ENCODE peak calls at places on chromosome 21, in seven cellular contexts. T, L, Z, S, Y, H and O are unnamed samples.

GRCh38 chr21:33109574-33110339 is 39.8 kb downstream of the OLIG1 start:
- DNase-seq in T (no peak), L (no peak), Z (no peak), S (no peak), Y (no peak), H (no peak), O (no peak)

GRCh38 chr21:41856572-41856971 is 22.6 kb downstream of the PRDM15 start:
- DNase-seq in T (no peak), L (no peak), Z (no peak), S (no peak), Y (no peak), H (no peak), O (no peak)

GRCh38 chr21:27269646-27270045 is 302.8 kb upstream of the ADAMTS5 start:
- DNase-seq in T (no peak), L (peak), Z (no peak), S (no peak), Y (no peak), H (peak), O (no peak)

GRCh38 chr21:43869486-43870325 is 4.7 kb downstream of the AGPAT3 start:
- DNase-seq in T (no peak), L (no peak), Z (no peak), S (no peak), Y (no peak), H (no peak), O (no peak)

GRCh38 chr21:33302055-33302454 is 22.7 kb upstream of the IFNAR1 start:
- DNase-seq in T (no peak), L (no peak), Z (no peak), S (no peak), Y (no peak), H (no peak), O (no peak)

GRCh38 chr21:39924577-39925308 is 57.5 kb downstream of the PCP4 start:
- DNase-seq in T (no peak), L (no peak), Z (no peak), S (no peak), Y (no peak), H (no peak), O (no peak)

GRCh38 chr21:41425954-41426655 is at the start of gene MX1:
- DNase-seq in T (peak), L (peak), Z (peak), S (peak), Y (peak), H (peak), O (peak)

GRCh38 chr21:30189763-30190162 is 23.2 kb upstream of the CLDN17 start:
- DNase-seq in T (no peak), L (no peak), Z (no peak), S (no peak), Y (no peak), H (no peak), O (no peak)

GRCh38 chr21:38958940-38959685 is 153.4 kb downstream of the ETS2 start:
- DNase-seq in T (no peak), L (peak), Z (no peak), S (no peak), Y (no peak), H (peak), O (no peak)

GRCh38 chr21:41802684-41803083 is 35.8 kb upstream of the RIPK4 start:
- DNase-seq in T (no peak), L (no peak), Z (peak), S (no peak), Y (no peak), H (peak), O (peak)

GRCh38 chr21:31349208-31349607 is 5.1 kb upstream of the TIAM1 start:
- DNase-seq in T (no peak), L (no peak), Z (no peak), S (no peak), Y (no peak), H (no peak), O (no peak)

GRCh38 chr21:41658321-41658720 is 108.5 kb downstream of the RIPK4 start:
- DNase-seq in T (no peak), L (no peak), Z (no peak), S (no peak), Y (no peak), H (no peak), O (no peak)

GRCh38 chr21:40140675-40141074 is 273.4 kb downstream of the PCP4 start:
- DNase-seq in T (no peak), L (no peak), Z (no peak), S (no peak), Y (no peak), H (no peak), O (no peak)

GRCh38 chr21:22343303-22343702 is 1345.1 kb downstream of the NCAM2 start:
- DNase-seq in T (no peak), L (no peak), Z (no peak), S (no peak), Y (no peak), H (no peak), O (no peak)

GRCh38 chr21:39575778-39576177 is 37.0 kb upstream of the B3GALT5 start:
- DNase-seq in T (no peak), L (no peak), Z (no peak), S (no peak), Y (no peak), H (no peak), O (no peak)

GRCh38 chr21:39390212-39390765 is 41.4 kb upstream of the HMGN1 start:
- DNase-seq in T (no peak), L (no peak), Z (no peak), S (no peak), Y (no peak), H (no peak), O (no peak)

GRCh38 chr21:38768385-38769071 is 37.2 kb upstream of the ETS2 start:
- DNase-seq in T (peak), L (peak), Z (no peak), S (no peak), Y (no peak), H (no peak), O (no peak)

GRCh38 chr21:42777757-42778344 is 101.5 kb downstream of the WDR4 start:
- DNase-seq in T (no peak), L (no peak), Z (no peak), S (no peak), Y (no peak), H (no peak), O (no peak)

GRCh38 chr21:39156024-39156423 is 27.2 kb downstream of the PSMG1 start:
- DNase-seq in T (no peak), L (no peak), Z (no peak), S (no peak), Y (no peak), H (no peak), O (no peak)

GRCh38 chr21:41418956-41419680 is 6.9 kb upstream of the MX1 start:
- DNase-seq in T (no peak), L (no peak), Z (no peak), S (no peak), Y (no peak), H (no peak), O (no peak)

GRCh38 chr21:42670884-42671283 is 17.5 kb downstream of the PDE9A start:
- DNase-seq in T (no peak), L (no peak), Z (no peak), S (no peak), Y (no peak), H (no peak), O (no peak)

GRCh38 chr21:39184050-39184980 is 1.1 kb upstream of the PSMG1 start:
- DNase-seq in T (no peak), L (no peak), Z (no peak), S (no peak), Y (no peak), H (no peak), O (no peak)

GRCh38 chr21:25934771-25935224 is 200.0 kb downstream of the GABPA start:
- DNase-seq in T (peak), L (peak), Z (peak), S (peak), Y (no peak), H (peak), O (peak)

GRCh38 chr21:26952274-26953066 is 14.4 kb downstream of the ADAMTS5 start:
- DNase-seq in T (no peak), L (no peak), Z (no peak), S (no peak), Y (no peak), H (no peak), O (no peak)

GRCh38 chr21:25361097-25361496 is 246.2 kb downstream of the MRPL39 start:
- DNase-seq in T (no peak), L (no peak), Z (no peak), S (no peak), Y (no peak), H (no peak), O (no peak)

GRCh38 chr21:14050121-14050520 is 160.6 kb downstream of the LIPI start:
- DNase-seq in T (no peak), L (no peak), Z (no peak), S (no peak), Y (no peak), H (no peak), O (no peak)

GRCh38 chr21:31255846-31256395 is 88.1 kb downstream of the TIAM1 start:
- DNase-seq in T (no peak), L (no peak), Z (no peak), S (no peak), Y (no peak), H (no peak), O (no peak)

GRCh38 chr21:34187935-34188334 is 114.6 kb downstream of the MRPS6 start:
- DNase-seq in T (no peak), L (no peak), Z (peak), S (no peak), Y (no peak), H (no peak), O (peak)

GRCh38 chr21:41880153-41880552 is 1.0 kb upstream of the PRDM15 start:
- DNase-seq in T (no peak), L (no peak), Z (no peak), S (no peak), Y (no peak), H (no peak), O (no peak)

GRCh38 chr21:26570203-26570602 is 2.9 kb downstream of the CYYR1 start:
- DNase-seq in T (no peak), L (no peak), Z (no peak), S (no peak), Y (no peak), H (no peak), O (no peak)

GRCh38 chr21:16956824-16957223 is 556.0 kb upstream of the CXADR start:
- DNase-seq in T (no peak), L (no peak), Z (no peak), S (no peak), Y (no peak), H (no peak), O (no peak)
- H3K4me3 ChIP-seq in T (no peak), L (no peak), Z (no peak), S (no peak), Y (no peak), H (no peak), O (no peak)

GRCh38 chr21:28834335-28835238 is 158.1 kb downstream of the LTN1 start:
- DNase-seq in T (no peak), L (no peak), Z (no peak), S (no peak), Y (no peak), H (no peak), O (no peak)
- H3K4me3 ChIP-seq in T (no peak), L (no peak), Z (no peak), S (no peak), Y (no peak), H (no peak), O (no peak)

DNA sequence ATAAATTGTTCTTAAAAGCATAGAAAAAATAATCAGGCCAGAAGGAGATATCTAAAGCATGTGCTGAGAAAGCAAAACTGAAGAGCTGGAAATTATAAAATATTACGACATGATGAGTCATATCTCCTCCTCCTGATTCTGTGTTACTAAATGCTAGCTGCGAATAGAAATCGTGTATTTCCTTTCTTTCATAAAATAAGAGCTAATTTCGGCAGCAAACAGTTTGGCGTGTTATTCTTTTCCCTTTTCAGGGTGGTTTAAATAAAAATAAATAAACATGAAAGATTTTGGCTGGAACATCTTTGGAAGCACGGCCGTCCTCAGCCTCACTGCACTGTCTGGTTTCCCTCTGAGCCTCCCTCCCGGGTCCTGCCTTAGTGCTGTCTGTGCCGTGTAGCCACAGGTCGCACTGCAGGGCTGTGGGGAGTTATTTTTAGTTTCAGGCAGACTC is 56.0 kb downstream of the ADARB1 start:
- DNase-seq in T (no peak), L (peak), Z (no peak), S (no peak), Y (no peak), H (peak), O (no peak)
- H3K4me3 ChIP-seq in T (no peak), L (peak), Z (peak), S (no peak), Y (no peak), H (peak), O (peak)

GRCh38 chr21:35477622-35478021 is 428.5 kb upstream of the RUNX1 start:
- DNase-seq in T (no peak), L (no peak), Z (no peak), S (no peak), Y (no peak), H (no peak), O (no peak)
- H3K4me3 ChIP-seq in T (no peak), L (no peak), Z (no peak), S (no peak), Y (no peak), H (no peak), O (no peak)

GRCh38 chr21:37552496-37553399 is 186.2 kb downstream of the DYRK1A start:
- DNase-seq in T (no peak), L (no peak), Z (peak), S (no peak), Y (no peak), H (peak), O (peak)

GRCh38 chr21:37551406-37552355 is 185.1 kb downstream of the DYRK1A start:
- DNase-seq in T (no peak), L (peak), Z (no peak), S (peak), Y (no peak), H (peak), O (peak)

GRCh38 chr21:37547615-37547975 is 181.0 kb downstream of the DYRK1A start:
- DNase-seq in T (no peak), L (no peak), Z (no peak), S (no peak), Y (no peak), H (no peak), O (no peak)

GRCh38 chr21:37548521-37548981 is 182.0 kb downstream of the DYRK1A start:
- DNase-seq in T (no peak), L (no peak), Z (no peak), S (no peak), Y (no peak), H (no peak), O (no peak)

DNA sequence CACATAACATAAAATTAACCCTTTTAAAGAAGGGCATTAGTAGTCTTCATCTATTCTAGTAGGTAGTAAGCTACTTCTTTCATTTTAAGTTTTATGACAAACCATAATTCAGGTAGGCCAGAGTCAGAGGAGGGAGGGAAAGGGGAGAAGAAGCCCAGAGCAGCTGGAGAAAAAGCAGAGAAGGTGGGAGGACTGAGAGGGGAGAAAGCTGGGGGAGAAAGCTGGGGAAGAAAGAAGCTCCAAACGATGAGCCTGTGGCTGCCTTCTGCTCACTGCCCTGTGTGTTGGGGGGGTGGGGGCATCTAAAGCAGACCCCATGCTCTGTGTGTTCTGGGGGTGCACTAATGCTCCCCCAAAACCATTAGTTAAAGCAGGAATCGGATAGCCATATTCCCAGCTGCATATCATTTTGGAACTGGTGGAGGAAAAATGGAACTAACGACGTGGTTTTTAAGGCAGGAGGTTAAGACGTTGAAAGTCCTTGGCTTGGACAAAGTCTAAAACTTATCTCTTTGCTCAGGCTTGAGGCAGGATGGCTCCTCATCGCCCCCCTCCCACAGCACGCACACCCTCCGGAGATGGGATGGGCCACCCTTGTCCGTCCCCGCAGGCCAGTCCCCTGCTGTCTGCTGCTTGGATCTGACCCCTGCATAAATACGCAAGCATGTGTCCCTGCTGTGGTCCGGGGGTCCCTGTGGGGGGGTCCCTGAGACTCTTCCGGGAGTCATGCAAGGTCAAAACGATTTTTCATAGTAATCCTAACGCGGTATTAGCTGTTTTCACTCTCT is 184.2 kb downstream of the DYRK1A start:
- DNase-seq in T (no peak), L (no peak), Z (no peak), S (peak), Y (no peak), H (no peak), O (no peak)
- H3K4me3 ChIP-seq in T (no peak), L (no peak), Z (no peak), S (peak), Y (no peak), H (no peak), O (peak)

GRCh38 chr21:19321688-19322087 is 918.1 kb upstream of the TMPRSS15 start:
- DNase-seq in T (no peak), L (no peak), Z (no peak), S (no peak), Y (no peak), H (no peak), O (no peak)
- H3K4me3 ChIP-seq in T (no peak), L (no peak), Z (no peak), S (no peak), Y (no peak), H (no peak), O (no peak)

GRCh38 chr21:46619846-46620245 is 15.0 kb upstream of the S100B start:
- DNase-seq in T (no peak), L (peak), Z (no peak), S (no peak), Y (no peak), H (no peak), O (no peak)
- H3K4me3 ChIP-seq in T (no peak), L (no peak), Z (no peak), S (no peak), Y (no peak), H (no peak), O (no peak)

GRCh38 chr21:44942566-44942965 is 2.7 kb downstream of the SLX9 start:
- DNase-seq in T (no peak), L (no peak), Z (no peak), S (no peak), Y (no peak), H (no peak), O (no peak)
- H3K4me3 ChIP-seq in T (no peak), L (no peak), Z (no peak), S (no peak), Y (no peak), H (no peak), O (no peak)